ENCODE peak calls at places on chromosomes 16 and 17, in ten cellular contexts. One of them, this sample, is unnamed.

GRCh38 chr17:29124135-29124930 is 55.9 kb downstream of the MYO18A start:
- DNase-seq in WTC11: peak
- DNase-seq in RWPE1: peak
- DNase-seq in CD4-positive, alpha-beta T cell: peak
- DNase-seq in omental fat pad: no peak
- DNase-seq in AG10803: peak
- DNase-seq in glutamatergic neuron: peak
- DNase-seq in cardiac muscle cell: peak
- DNase-seq in nephron progenitor cell: no peak
- DNase-seq in cardiac fibroblast: peak
- DNase-seq in this sample: peak

GRCh38 chr16:49763826-49764225 is 92.1 kb downstream of the ZNF423 start:
- DNase-seq in WTC11: no peak
- DNase-seq in RWPE1: no peak
- DNase-seq in CD4-positive, alpha-beta T cell: no peak
- DNase-seq in omental fat pad: no peak
- DNase-seq in AG10803: no peak
- DNase-seq in glutamatergic neuron: no peak
- DNase-seq in cardiac muscle cell: peak
- DNase-seq in nephron progenitor cell: no peak
- DNase-seq in cardiac fibroblast: peak
- DNase-seq in this sample: no peak

GRCh38 chr16:25158401-25158800 is 46.9 kb downstream of the LCMT1 start:
- DNase-seq in WTC11: no peak
- DNase-seq in RWPE1: no peak
- DNase-seq in CD4-positive, alpha-beta T cell: no peak
- DNase-seq in omental fat pad: no peak
- DNase-seq in AG10803: no peak
- DNase-seq in glutamatergic neuron: no peak
- DNase-seq in cardiac muscle cell: peak
- DNase-seq in nephron progenitor cell: no peak
- DNase-seq in cardiac fibroblast: no peak
- DNase-seq in this sample: no peak

GRCh38 chr16:28974007-28974436 is 556 bp upstream of the SPNS1 start:
- DNase-seq in WTC11: peak
- DNase-seq in RWPE1: peak
- DNase-seq in CD4-positive, alpha-beta T cell: no peak
- DNase-seq in omental fat pad: peak
- DNase-seq in AG10803: peak
- DNase-seq in glutamatergic neuron: peak
- DNase-seq in cardiac muscle cell: peak
- DNase-seq in nephron progenitor cell: peak
- DNase-seq in cardiac fibroblast: peak
- DNase-seq in this sample: peak

GRCh38 chr17:50768348-50768761 is 1.0 kb upstream of the ANKRD40CL start:
- DNase-seq in WTC11: no peak
- DNase-seq in RWPE1: peak
- DNase-seq in CD4-positive, alpha-beta T cell: no peak
- DNase-seq in omental fat pad: no peak
- DNase-seq in AG10803: no peak
- DNase-seq in glutamatergic neuron: no peak
- DNase-seq in cardiac muscle cell: no peak
- DNase-seq in nephron progenitor cell: no peak
- DNase-seq in cardiac fibroblast: no peak
- DNase-seq in this sample: no peak

GRCh38 chr17:61389670-61390478 is 9.8 kb upstream of the TBX2 start:
- DNase-seq in WTC11: peak
- DNase-seq in RWPE1: no peak
- DNase-seq in CD4-positive, alpha-beta T cell: no peak
- DNase-seq in omental fat pad: peak
- DNase-seq in AG10803: peak
- DNase-seq in glutamatergic neuron: peak
- DNase-seq in cardiac muscle cell: peak
- DNase-seq in nephron progenitor cell: peak
- DNase-seq in cardiac fibroblast: peak
- DNase-seq in this sample: peak

GRCh38 chr17:63029520-63029919 is 63.5 kb downstream of the TANC2 start:
- DNase-seq in WTC11: no peak
- DNase-seq in RWPE1: peak
- DNase-seq in CD4-positive, alpha-beta T cell: no peak
- DNase-seq in omental fat pad: no peak
- DNase-seq in AG10803: peak
- DNase-seq in glutamatergic neuron: no peak
- DNase-seq in cardiac muscle cell: peak
- DNase-seq in nephron progenitor cell: no peak
- DNase-seq in cardiac fibroblast: peak
- DNase-seq in this sample: no peak

GRCh38 chr17:43341705-43342600 is 56.8 kb upstream of the ARL4D start:
- DNase-seq in WTC11: no peak
- DNase-seq in RWPE1: no peak
- DNase-seq in CD4-positive, alpha-beta T cell: no peak
- DNase-seq in omental fat pad: no peak
- DNase-seq in AG10803: peak
- DNase-seq in glutamatergic neuron: no peak
- DNase-seq in cardiac muscle cell: peak
- DNase-seq in nephron progenitor cell: no peak
- DNase-seq in cardiac fibroblast: peak
- DNase-seq in this sample: no peak

GRCh38 chr16:88965826-88966480 is 11.1 kb downstream of the CBFA2T3 start:
- DNase-seq in WTC11: no peak
- DNase-seq in RWPE1: no peak
- DNase-seq in CD4-positive, alpha-beta T cell: no peak
- DNase-seq in omental fat pad: no peak
- DNase-seq in AG10803: no peak
- DNase-seq in glutamatergic neuron: no peak
- DNase-seq in cardiac muscle cell: no peak
- DNase-seq in nephron progenitor cell: no peak
- DNase-seq in cardiac fibroblast: no peak
- DNase-seq in this sample: no peak

GRCh38 chr17:76683011-76683755 is 27.6 kb downstream of the MXRA7 start:
- DNase-seq in WTC11: peak
- DNase-seq in RWPE1: no peak
- DNase-seq in CD4-positive, alpha-beta T cell: no peak
- DNase-seq in omental fat pad: no peak
- DNase-seq in AG10803: no peak
- DNase-seq in glutamatergic neuron: peak
- DNase-seq in cardiac muscle cell: no peak
- DNase-seq in nephron progenitor cell: no peak
- DNase-seq in cardiac fibroblast: no peak
- DNase-seq in this sample: no peak
- TF ChIP-seq CTCF in WTC11: no peak
- TF ChIP-seq CTCF in RWPE1: no peak
- TF ChIP-seq CTCF in CD4-positive, alpha-beta T cell: no peak
- TF ChIP-seq CTCF in omental fat pad: no peak
- TF ChIP-seq CTCF in AG10803: no peak
- TF ChIP-seq CTCF in glutamatergic neuron: peak
- TF ChIP-seq CTCF in cardiac muscle cell: peak
- TF ChIP-seq CTCF in nephron progenitor cell: peak
- TF ChIP-seq CTCF in cardiac fibroblast: peak
- TF ChIP-seq CTCF in this sample: no peak

DNA sequence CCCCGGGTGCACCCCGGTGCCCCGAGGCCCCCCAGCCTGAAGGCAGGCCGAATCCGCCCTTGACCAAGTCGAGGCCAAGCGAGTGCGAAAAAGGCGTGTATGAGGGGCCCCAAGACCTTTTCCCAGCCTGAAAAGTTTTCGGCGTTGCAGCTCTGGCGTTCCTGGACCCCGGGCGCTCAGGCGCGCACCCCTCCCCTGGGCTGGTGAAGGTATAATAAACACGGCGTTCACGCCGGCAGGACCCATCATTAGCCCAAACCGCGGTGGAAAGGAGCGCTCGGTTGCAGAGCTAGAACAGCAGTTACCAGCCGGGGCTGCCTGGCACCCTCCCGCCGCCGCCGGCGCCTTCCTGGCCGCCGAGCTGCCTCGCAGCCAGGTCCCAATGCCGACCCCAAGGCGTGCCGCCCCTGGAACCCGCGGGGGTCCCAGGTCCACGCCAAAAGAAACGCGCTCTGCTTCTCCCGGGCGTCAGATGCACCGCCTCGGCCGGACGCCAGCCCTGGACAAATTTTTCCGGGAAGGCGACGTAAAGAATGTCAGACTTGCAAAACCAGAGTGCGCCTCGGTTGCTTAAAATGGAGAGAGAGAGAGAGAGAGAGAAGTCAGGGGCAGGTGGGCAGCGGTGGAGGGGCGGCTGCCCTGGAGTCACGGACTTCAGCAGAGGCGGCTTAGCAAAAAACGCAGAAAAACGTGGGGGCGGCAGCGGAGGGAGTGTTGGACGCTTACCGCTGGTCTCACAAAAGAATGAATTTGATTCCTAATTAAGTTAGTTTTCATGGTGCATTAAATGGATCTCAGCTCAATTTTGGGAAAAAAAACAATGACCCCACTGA is 11.4 kb upstream of the FOXF1 start:
- DNase-seq in WTC11: no peak
- DNase-seq in RWPE1: no peak
- DNase-seq in CD4-positive, alpha-beta T cell: no peak
- DNase-seq in omental fat pad: no peak
- DNase-seq in AG10803: peak
- DNase-seq in glutamatergic neuron: peak
- DNase-seq in cardiac muscle cell: peak
- DNase-seq in nephron progenitor cell: no peak
- DNase-seq in cardiac fibroblast: no peak
- DNase-seq in this sample: no peak
- TF ChIP-seq CTCF in WTC11: no peak
- TF ChIP-seq CTCF in RWPE1: no peak
- TF ChIP-seq CTCF in CD4-positive, alpha-beta T cell: no peak
- TF ChIP-seq CTCF in omental fat pad: no peak
- TF ChIP-seq CTCF in AG10803: no peak
- TF ChIP-seq CTCF in glutamatergic neuron: no peak
- TF ChIP-seq CTCF in cardiac muscle cell: no peak
- TF ChIP-seq CTCF in nephron progenitor cell: no peak
- TF ChIP-seq CTCF in cardiac fibroblast: no peak
- TF ChIP-seq CTCF in this sample: no peak

GRCh38 chr17:75152971-75153853 is 1.1 kb downstream of the JPT1 start:
- DNase-seq in WTC11: peak
- DNase-seq in RWPE1: peak
- DNase-seq in CD4-positive, alpha-beta T cell: no peak
- DNase-seq in omental fat pad: no peak
- DNase-seq in AG10803: no peak
- DNase-seq in glutamatergic neuron: peak
- DNase-seq in cardiac muscle cell: peak
- DNase-seq in nephron progenitor cell: peak
- DNase-seq in cardiac fibroblast: peak
- DNase-seq in this sample: peak
- TF ChIP-seq CTCF in WTC11: no peak
- TF ChIP-seq CTCF in RWPE1: no peak
- TF ChIP-seq CTCF in CD4-positive, alpha-beta T cell: no peak
- TF ChIP-seq CTCF in omental fat pad: no peak
- TF ChIP-seq CTCF in AG10803: no peak
- TF ChIP-seq CTCF in glutamatergic neuron: no peak
- TF ChIP-seq CTCF in cardiac muscle cell: no peak
- TF ChIP-seq CTCF in nephron progenitor cell: no peak
- TF ChIP-seq CTCF in cardiac fibroblast: no peak
- TF ChIP-seq CTCF in this sample: no peak

GRCh38 chr17:57125866-57126265 is 40.8 kb downstream of the AKAP1 start:
- DNase-seq in WTC11: no peak
- DNase-seq in RWPE1: no peak
- DNase-seq in CD4-positive, alpha-beta T cell: no peak
- DNase-seq in omental fat pad: no peak
- DNase-seq in AG10803: no peak
- DNase-seq in glutamatergic neuron: no peak
- DNase-seq in cardiac muscle cell: no peak
- DNase-seq in nephron progenitor cell: no peak
- DNase-seq in cardiac fibroblast: no peak
- DNase-seq in this sample: no peak

GRCh38 chr17:57132663-57133062 is 47.6 kb downstream of the AKAP1 start:
- DNase-seq in WTC11: no peak
- DNase-seq in RWPE1: no peak
- DNase-seq in CD4-positive, alpha-beta T cell: no peak
- DNase-seq in omental fat pad: no peak
- DNase-seq in AG10803: no peak
- DNase-seq in glutamatergic neuron: no peak
- DNase-seq in cardiac muscle cell: no peak
- DNase-seq in nephron progenitor cell: no peak
- DNase-seq in cardiac fibroblast: no peak
- DNase-seq in this sample: no peak

GRCh38 chr17:57135026-57135747 is 50.1 kb downstream of the AKAP1 start:
- DNase-seq in WTC11: no peak
- DNase-seq in RWPE1: no peak
- DNase-seq in CD4-positive, alpha-beta T cell: no peak
- DNase-seq in omental fat pad: no peak
- DNase-seq in AG10803: no peak
- DNase-seq in glutamatergic neuron: no peak
- DNase-seq in cardiac muscle cell: no peak
- DNase-seq in nephron progenitor cell: no peak
- DNase-seq in cardiac fibroblast: no peak
- DNase-seq in this sample: no peak

GRCh38 chr17:57135748-57136342 is 50.8 kb downstream of the AKAP1 start:
- DNase-seq in WTC11: no peak
- DNase-seq in RWPE1: no peak
- DNase-seq in CD4-positive, alpha-beta T cell: no peak
- DNase-seq in omental fat pad: no peak
- DNase-seq in AG10803: no peak
- DNase-seq in glutamatergic neuron: no peak
- DNase-seq in cardiac muscle cell: no peak
- DNase-seq in nephron progenitor cell: no peak
- DNase-seq in cardiac fibroblast: no peak
- DNase-seq in this sample: no peak

DNA sequence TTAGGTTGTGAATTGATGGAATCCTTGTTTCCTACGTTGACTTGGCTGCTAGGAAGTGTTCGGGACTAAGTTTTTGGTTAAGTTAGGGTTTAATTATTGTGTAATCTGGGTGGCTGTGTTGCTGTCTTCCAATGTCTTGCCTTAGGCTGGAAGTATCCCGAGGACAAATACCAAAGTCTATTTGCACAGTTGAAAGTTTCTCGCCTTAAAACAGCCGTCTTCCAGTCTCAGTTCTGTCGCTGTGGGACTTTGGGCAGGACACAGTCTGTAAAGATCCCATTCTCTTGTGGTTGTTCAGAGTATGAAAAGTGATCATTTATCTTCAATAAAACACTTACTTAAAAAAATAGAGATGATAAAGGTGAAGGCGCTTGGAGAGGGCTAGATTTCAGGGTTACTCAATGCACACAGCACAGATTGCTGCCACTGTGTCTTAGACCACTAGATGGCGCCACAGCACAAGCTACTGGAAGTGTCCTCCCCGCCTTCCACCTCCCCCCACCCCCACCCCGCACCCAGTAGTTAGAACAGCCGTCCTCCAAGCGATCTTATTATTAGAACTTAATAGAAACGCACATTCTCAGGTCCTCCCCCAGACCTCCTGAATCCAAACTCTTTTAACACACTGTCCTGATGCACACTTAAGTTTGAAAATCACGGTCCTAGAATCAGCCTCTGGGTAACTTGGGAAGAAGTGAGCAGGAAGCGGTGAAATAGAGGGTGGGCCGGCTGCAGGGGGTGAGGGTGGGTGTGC is 45.8 kb downstream of the AKAP1 start:
- DNase-seq in WTC11: peak
- DNase-seq in RWPE1: peak
- DNase-seq in CD4-positive, alpha-beta T cell: peak
- DNase-seq in omental fat pad: peak
- DNase-seq in AG10803: peak
- DNase-seq in glutamatergic neuron: peak
- DNase-seq in cardiac muscle cell: peak
- DNase-seq in nephron progenitor cell: peak
- DNase-seq in cardiac fibroblast: peak
- DNase-seq in this sample: peak
- TF ChIP-seq CTCF in WTC11: peak
- TF ChIP-seq CTCF in RWPE1: peak
- TF ChIP-seq CTCF in CD4-positive, alpha-beta T cell: peak
- TF ChIP-seq CTCF in omental fat pad: no peak
- TF ChIP-seq CTCF in AG10803: peak
- TF ChIP-seq CTCF in glutamatergic neuron: peak
- TF ChIP-seq CTCF in cardiac muscle cell: peak
- TF ChIP-seq CTCF in nephron progenitor cell: peak
- TF ChIP-seq CTCF in cardiac fibroblast: peak
- TF ChIP-seq CTCF in this sample: peak